ENCODE peak calls at places on chromosomes 11 and 22, in four cellular contexts. E is WTC11, S is K562, X is HEK293T. H is an unnamed sample.

GRCh38 chr11:119092880-119093665 is 8.4 kb downstream of the HMBS start:
- DNase-seq in X (no peak), S (peak), E (no peak), H (peak)

GRCh38 chr11:26987726-26988125 is 6.2 kb upstream of the FIBIN start:
- DNase-seq in X (no peak), E (no peak), S (no peak), H (no peak)

GRCh38 chr11:819129-819931 is 616 bp downstream of the PNPLA2 start:
- DNase-seq in S (peak), X (peak), E (peak), H (peak)

GRCh38 chr11:70159612-70160570 is 43.2 kb upstream of the FADD start:
- DNase-seq in X (no peak), S (no peak), E (no peak), H (no peak)

GRCh38 chr22:49010086-49010863 is 817.4 kb downstream of the BRD1 start:
- DNase-seq in E (no peak), X (no peak), S (no peak), H (no peak)

GRCh38 chr22:21624880-21625791 is 4.7 kb downstream of the YDJC start:
- DNase-seq in S (no peak), E (no peak), X (no peak), H (no peak)

GRCh38 chr22:23064381-23065068 is 5.8 kb upstream of the GNAZ start:
- DNase-seq in X (no peak), E (peak), S (no peak), H (no peak)

GRCh38 chr11:125448136-125448535 is 47.9 kb downstream of the FEZ1 start:
- DNase-seq in S (no peak), X (no peak), E (no peak), H (no peak)

GRCh38 chr11:121591405-121592033 is 138.8 kb upstream of the SORL1-AS1 start:
- DNase-seq in S (peak), E (peak), X (peak), H (peak)

GRCh38 chr11:111414267-111414931 is 35.3 kb upstream of the POU2AF1 start:
- DNase-seq in E (no peak), S (no peak), X (no peak), H (no peak)

GRCh38 chr11:40094954-40095353 is 1364.5 kb downstream of the LRRC4C start:
- DNase-seq in E (no peak), S (no peak), X (no peak), H (no peak)

GRCh38 chr11:61732705-61733104 is 19.7 kb upstream of the MYRF start:
- DNase-seq in S (no peak), E (no peak), X (no peak), H (no peak)
- TF ChIP-seq ELF4 in S (no peak), E (no peak), X (no peak), H (no peak)

DNA sequence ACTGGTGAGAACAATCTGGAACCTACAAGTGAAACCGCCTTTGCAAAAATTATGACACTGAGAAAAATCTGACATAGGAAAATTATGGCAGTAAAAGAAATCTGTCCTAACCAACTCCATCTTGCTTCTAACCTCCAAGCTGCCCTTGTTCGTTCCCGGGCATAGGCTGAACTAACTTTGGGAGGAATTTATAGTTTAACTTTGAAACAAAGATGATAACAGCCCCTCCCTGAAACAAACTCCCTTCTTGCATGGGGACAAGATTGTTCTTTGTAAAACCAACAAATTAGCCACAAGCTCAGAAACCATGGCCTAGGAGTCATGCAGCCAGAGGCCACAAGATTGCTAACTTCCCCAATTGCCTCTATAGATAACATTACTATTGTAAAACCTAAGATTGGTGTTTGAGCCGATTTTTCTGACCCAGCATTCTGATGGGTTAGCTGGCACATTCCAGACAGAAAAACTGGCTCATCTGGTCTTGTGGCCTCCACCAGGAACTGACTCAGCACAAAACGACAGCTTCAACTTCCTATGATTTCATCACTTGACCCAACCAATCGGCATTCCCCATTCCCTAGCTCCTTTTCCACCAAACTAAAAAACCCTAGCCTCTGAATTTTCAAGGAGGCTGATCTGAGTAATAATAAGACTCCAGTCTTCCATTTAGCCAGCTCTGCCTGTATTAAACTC is 3.6 kb upstream of the CCDC81 start:
- DNase-seq in E (no peak), S (no peak), X (no peak), H (peak)
- TF ChIP-seq ELF4 in E (no peak), S (no peak), X (no peak), H (no peak)

DNA sequence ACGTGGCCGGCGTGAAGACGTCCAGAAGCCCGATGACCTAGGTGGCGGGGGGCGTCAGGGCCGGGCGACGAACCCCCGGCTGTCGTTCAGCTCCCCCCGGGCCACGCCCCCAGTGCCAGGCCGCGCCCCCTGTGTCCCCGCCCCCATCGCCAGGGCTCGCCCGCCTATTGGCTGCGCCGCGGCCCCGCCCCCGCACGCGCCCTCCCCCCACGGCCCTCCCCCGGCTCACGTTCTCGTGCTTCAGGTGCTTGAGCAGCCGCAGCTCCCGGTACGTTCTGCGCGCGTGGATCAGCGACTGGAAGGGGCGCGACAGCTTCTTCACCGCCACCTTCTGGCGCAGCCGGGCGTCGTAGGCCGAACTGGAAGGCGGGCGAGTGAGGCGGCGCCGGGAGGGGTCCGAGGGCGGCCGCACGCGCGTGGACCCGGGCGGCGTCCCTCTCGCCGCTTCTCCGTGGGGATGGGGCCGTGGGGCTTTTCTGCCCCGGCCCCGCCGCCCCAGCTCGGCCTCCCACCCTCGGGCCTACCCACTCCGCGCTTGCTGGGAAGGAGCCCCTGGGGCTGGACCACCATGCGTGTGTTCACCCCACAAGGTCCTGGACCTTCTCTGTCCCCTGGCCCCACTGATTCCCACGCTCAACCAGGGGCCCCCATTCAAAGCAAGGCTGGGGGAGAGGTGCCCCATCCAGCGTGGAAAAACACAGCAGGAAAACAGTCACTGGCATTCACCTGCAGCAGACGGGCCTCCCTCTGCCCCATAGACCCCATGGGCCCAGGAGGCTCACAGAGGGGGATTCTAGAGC is 2.4 kb downstream of the MAPK11 start:
- DNase-seq in S (peak), X (no peak), E (peak), H (no peak)
- TF ChIP-seq ELF4 in S (no peak), X (no peak), E (no peak), H (no peak)

GRCh38 chr11:33065445-33066178 is 26.2 kb downstream of the TCP11L1 start:
- DNase-seq in S (peak), E (peak), X (peak), H (peak)
- TF ChIP-seq ELF4 in S (no peak), E (no peak), X (no peak), H (no peak)

GRCh38 chr22:37340331-37341262 is 58.3 kb downstream of the CYTH4 start:
- DNase-seq in E (no peak), X (no peak), S (no peak), H (no peak)
- TF ChIP-seq ELF4 in E (no peak), X (no peak), S (no peak), H (no peak)

DNA sequence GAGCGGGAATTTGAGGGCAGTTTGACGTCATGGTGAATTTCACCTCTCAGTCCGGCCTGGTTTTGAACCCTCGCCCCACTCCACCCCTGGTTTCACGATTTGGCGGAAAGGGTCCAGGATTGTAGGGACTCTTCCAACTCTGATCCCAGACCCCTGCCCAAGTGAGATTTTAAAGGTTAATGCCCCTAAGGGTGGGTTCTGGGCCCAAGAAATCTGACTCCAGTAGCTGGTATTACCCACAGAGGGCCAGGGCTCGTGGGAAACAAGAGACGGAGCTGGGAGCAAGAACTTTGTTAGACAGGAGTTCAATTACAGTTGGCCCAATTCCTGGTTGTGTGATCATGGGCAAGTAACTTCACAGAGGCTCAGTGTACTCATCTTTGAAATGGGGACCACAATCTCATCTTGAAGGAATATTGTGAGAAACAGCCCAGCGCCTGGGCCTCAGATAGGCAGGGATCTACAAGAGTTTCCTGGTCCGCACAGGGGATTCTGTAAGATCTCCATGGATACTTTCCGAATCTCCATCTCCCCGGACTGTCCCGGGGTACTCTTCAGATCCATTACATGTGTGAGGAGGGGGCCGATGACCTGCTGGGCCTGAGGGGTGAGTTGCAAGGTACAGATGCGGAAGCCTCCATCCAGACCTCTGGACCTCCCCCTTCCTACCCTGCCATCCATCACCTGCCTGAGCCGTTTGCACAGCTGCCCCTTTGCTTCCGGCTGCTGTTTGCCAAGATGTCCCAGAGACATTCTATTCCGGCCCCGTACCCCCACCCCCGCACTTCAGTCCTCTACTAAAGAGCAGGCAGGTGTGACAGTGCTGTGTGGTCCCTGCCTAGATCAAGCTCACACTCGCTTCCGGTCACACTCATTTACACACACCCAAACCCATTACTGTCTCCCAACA is 685 bp upstream of the CALCA start:
- DNase-seq in X (no peak), S (no peak), E (no peak), H (no peak)
- TF ChIP-seq ELF4 in X (no peak), S (no peak), E (no peak), H (no peak)

DNA sequence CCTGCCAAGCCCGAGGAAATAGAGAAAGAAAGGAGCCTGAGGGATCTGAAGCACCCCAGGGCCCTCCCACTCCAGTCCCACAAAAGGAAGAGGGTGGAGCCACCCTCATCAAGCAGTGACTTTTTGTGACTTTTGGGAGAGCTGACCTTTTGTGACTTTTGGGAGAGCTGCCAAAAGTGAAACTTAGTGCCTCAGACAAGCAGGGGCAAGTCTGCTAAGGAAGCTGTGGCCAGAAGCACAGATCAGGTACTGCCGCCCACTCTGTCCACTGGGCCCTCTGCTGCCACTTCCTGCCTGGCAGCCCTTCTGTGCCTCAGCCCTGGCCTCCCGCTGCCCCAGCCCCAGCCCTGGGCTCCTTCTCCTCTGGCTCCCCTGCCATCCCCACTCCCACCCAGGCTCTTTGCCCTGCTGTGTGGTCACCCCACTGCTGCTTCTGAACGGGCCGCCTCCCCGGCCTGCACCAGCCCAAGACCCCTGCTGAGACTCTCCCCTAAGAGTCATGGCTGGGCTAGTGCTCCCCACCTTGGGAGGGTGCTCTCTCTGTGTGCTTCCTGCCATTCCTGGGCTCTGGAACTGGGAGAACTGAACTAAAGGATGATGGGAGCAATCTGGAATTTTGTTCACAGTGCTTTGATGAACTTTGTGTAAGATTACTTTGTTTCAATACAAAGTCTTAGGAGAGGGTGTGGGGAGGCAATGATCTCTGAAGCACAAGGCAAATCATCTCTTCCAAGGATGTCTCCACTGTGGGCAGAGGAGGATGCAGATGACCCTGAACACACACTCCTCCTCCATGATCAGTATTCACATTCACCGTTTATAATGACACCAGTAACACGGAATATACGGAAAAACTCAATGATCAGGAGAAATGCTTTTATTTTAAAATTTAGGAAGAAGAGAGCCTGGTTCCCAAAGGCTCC is at the start of gene APOBEC3H:
- DNase-seq in E (no peak), X (no peak), S (no peak), H (no peak)
- TF ChIP-seq ELF4 in E (no peak), X (no peak), S (no peak), H (no peak)

DNA sequence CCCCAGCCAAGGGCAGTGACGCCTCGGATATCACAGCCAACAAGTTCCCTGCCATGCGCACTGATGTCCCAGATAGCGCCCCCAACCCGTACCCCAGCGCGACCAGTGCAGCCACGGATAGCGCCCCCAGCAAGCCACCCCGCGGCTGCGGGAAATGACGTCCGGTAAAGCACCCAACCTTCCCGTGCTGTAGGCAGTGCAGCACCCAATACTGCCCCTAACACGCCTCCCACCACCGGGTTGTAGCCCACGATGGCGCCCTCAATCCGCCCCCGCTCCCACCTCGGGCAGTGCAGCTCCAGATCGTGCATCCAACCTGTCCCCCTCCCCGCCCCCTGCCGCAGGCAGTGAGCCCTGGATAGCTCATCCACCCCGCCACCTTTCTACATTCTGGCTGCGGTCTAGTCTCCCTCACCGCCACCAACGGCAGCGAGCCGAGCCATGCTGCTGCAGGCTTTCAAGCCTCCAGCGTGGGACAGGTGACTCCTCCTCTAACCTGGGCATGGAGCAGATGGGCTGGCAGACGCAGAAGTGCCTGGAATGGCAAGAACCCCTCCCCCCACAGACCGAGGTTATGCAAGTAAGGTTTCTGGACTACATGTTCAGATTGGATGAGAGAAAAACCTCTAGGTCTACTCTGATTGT is 540 bp downstream of the RFPL2 start:
- DNase-seq in E (peak), S (no peak), X (peak), H (peak)
- TF ChIP-seq ELF4 in E (no peak), S (no peak), X (no peak), H (no peak)

GRCh38 chr22:26672590-26673468 is 15.4 kb downstream of the MIAT start:
- DNase-seq in S (peak), X (peak), E (peak), H (peak)
- TF ChIP-seq ELF4 in S (no peak), X (peak), E (no peak), H (no peak)

DNA sequence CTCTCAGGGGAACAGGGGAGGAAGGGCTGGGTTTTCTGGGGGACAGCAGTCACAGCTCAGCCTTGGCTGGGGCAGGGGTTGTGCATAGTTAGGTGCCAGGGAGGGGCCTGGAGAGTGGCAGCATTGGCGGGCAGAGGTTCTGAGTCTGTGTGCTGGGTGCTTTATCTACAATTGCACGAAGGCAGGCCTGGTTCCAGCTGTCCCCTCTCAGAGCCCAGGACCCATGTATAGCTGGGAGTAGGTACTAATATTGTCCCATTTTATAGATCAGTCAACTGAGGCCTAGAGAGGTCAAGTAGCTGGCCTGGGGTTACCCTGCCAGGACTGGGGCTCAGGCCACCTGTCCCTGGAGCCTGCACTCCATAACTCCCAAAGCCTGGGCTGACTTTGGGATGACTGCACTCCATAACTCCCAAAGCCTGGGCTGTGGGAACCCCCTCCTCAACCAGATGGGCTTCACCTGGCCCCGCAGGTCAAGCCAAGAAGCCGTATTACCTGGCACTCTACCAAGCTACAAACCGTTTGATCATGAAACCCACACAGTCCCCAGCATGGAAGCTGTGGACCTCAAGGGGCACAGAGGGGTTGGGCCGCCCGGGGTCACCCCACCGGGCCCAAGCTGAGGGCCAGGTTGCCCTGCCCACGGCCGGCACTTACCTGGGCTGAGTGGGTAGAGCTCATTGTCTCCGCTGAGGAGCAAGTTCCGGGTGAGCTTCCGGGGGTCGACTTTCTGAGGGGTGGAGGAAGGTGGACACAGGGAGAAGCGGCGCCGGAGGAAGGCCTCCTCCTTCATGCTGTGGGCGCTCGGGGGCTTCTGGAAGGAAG is 36.5 kb downstream of the OSBPL5 start:
- DNase-seq in X (no peak), E (no peak), S (no peak), H (no peak)
- TF ChIP-seq ELF4 in X (no peak), E (no peak), S (no peak), H (no peak)